ENCODE peak calls at places on chromosome 15, in four cellular contexts. T is GM12865; B is activated naive CD4-positive, alpha-beta T cell treated with anti-CD3 and anti-CD28 coated beads, Interleukin-2, amount 50 U/mL, for 72 hours; J is adipocyte. G is an unnamed sample.

GRCh38 chr15:85031086-85031943 is 49.7 kb downstream of the PDE8A start:
- DNase-seq in T (no peak), B (no peak), J (no peak), G (no peak)

GRCh38 chr15:42726114-42726513 is 10.8 kb downstream of the CDAN1 start:
- DNase-seq in T (no peak), B (no peak), J (no peak), G (no peak)

GRCh38 chr15:90660195-90660995 is 56.8 kb upstream of the BLM start:
- DNase-seq in T (peak), B (peak), J (peak), G (peak)

GRCh38 chr15:31034152-31034551 is 42.7 kb upstream of the MTMR10 start:
- DNase-seq in T (no peak), B (no peak), J (peak), G (peak)

GRCh38 chr15:48775556-48775955 is 35.3 kb downstream of the CEP152 start:
- DNase-seq in T (no peak), B (no peak), J (no peak), G (no peak)

GRCh38 chr15:60324706-60325438 is 72.9 kb downstream of the ANXA2 start:
- DNase-seq in T (no peak), B (no peak), J (no peak), G (no peak)

GRCh38 chr15:43127752-43128151 is 5.6 kb upstream of the TMEM62 start:
- DNase-seq in T (no peak), B (no peak), J (no peak), G (no peak)

GRCh38 chr15:85473455-85473854 is 93.1 kb downstream of the AKAP13 start:
- DNase-seq in T (no peak), B (no peak), J (peak), G (no peak)

GRCh38 chr15:66298803-66299251 is 5.5 kb downstream of the DIS3L start:
- DNase-seq in T (no peak), B (no peak), J (no peak), G (peak)

GRCh38 chr15:81357178-81357686 is 16.8 kb downstream of the TMC3 start:
- DNase-seq in T (peak), B (no peak), J (no peak), G (no peak)

GRCh38 chr15:82805994-82806406 is at the start of gene FSD2:
- DNase-seq in T (peak), B (no peak), J (no peak), G (no peak)

GRCh38 chr15:72184165-72184811 is 13.3 kb downstream of the GRAMD2A start:
- DNase-seq in T (no peak), B (no peak), J (peak), G (peak)

GRCh38 chr15:40578892-40579291 is 9.8 kb downstream of the RPUSD2 start:
- DNase-seq in T (no peak), B (no peak), J (no peak), G (no peak)

GRCh38 chr15:28953573-28954195 is 67.9 kb downstream of the APBA2 start:
- DNase-seq in T (no peak), B (no peak), J (no peak), G (no peak)